ENCODE peak calls at places on chromosomes 12 and 14, in seven cellular contexts. One of them, this sample, is unnamed. For H3K4me1, the result is how much of the 10 kb centered on the place peaks cover.

GRCh38 chr14:50476134-50476533 is 56.2 kb downstream of the MAP4K5 start:
- DNase-seq in suprapubic skin: no peak
- DNase-seq in pancreas: no peak
- DNase-seq in Karpas-422: no peak
- DNase-seq in lower lobe of right lung: no peak
- DNase-seq in MM.1S: no peak
- DNase-seq in heart right ventricle: no peak
- DNase-seq in this sample: no peak

GRCh38 chr12:123767613-123768012 is 5.5 kb downstream of the DNAH10 start:
- DNase-seq in heart right ventricle: no peak
- DNase-seq in lower lobe of right lung: no peak
- DNase-seq in MM.1S: peak
- DNase-seq in Karpas-422: no peak
- DNase-seq in pancreas: no peak
- DNase-seq in suprapubic skin: no peak
- DNase-seq in this sample: no peak

GRCh38 chr14:48805315-48805714 is 780.9 kb downstream of the RPS29 start:
- DNase-seq in heart right ventricle: no peak
- DNase-seq in pancreas: no peak
- DNase-seq in suprapubic skin: no peak
- DNase-seq in Karpas-422: no peak
- DNase-seq in MM.1S: no peak
- DNase-seq in lower lobe of right lung: peak
- DNase-seq in this sample: no peak

GRCh38 chr14:94355191-94355794 is 32.2 kb upstream of the SERPINA6 start:
- DNase-seq in heart right ventricle: peak
- DNase-seq in MM.1S: no peak
- DNase-seq in Karpas-422: no peak
- DNase-seq in pancreas: no peak
- DNase-seq in lower lobe of right lung: peak
- DNase-seq in suprapubic skin: no peak
- DNase-seq in this sample: no peak

GRCh38 chr12:91778938-91779400 is 366.7 kb downstream of the BTG1 start:
- DNase-seq in suprapubic skin: no peak
- DNase-seq in pancreas: no peak
- DNase-seq in MM.1S: peak
- DNase-seq in Karpas-422: no peak
- DNase-seq in heart right ventricle: peak
- DNase-seq in lower lobe of right lung: no peak
- DNase-seq in this sample: peak

GRCh38 chr14:51094282-51094821 is 553 bp downstream of the TRIM9 start:
- DNase-seq in lower lobe of right lung: peak
- DNase-seq in MM.1S: no peak
- DNase-seq in suprapubic skin: peak
- DNase-seq in heart right ventricle: no peak
- DNase-seq in pancreas: no peak
- DNase-seq in Karpas-422: no peak
- DNase-seq in this sample: no peak

GRCh38 chr12:115261691-115262398 is 577.9 kb upstream of the TBX3 start:
- DNase-seq in heart right ventricle: no peak
- DNase-seq in suprapubic skin: no peak
- DNase-seq in pancreas: no peak
- DNase-seq in lower lobe of right lung: no peak
- DNase-seq in Karpas-422: no peak
- DNase-seq in MM.1S: no peak
- DNase-seq in this sample: no peak

GRCh38 chr12:13283867-13284266 is 87.3 kb downstream of the EMP1 start:
- DNase-seq in heart right ventricle: no peak
- DNase-seq in lower lobe of right lung: no peak
- DNase-seq in pancreas: no peak
- DNase-seq in MM.1S: peak
- DNase-seq in suprapubic skin: no peak
- DNase-seq in Karpas-422: no peak
- DNase-seq in this sample: no peak

GRCh38 chr12:124087251-124088141 is 114.5 kb downstream of the ZNF664 start:
- DNase-seq in Karpas-422: no peak
- DNase-seq in pancreas: no peak
- DNase-seq in MM.1S: no peak
- DNase-seq in heart right ventricle: no peak
- DNase-seq in suprapubic skin: no peak
- DNase-seq in lower lobe of right lung: no peak
- DNase-seq in this sample: no peak

GRCh38 chr14:22813145-22813544 is 2.1 kb downstream of the SLC7A7 start:
- DNase-seq in lower lobe of right lung: no peak
- DNase-seq in pancreas: no peak
- DNase-seq in MM.1S: no peak
- DNase-seq in suprapubic skin: no peak
- DNase-seq in heart right ventricle: no peak
- DNase-seq in Karpas-422: no peak
- DNase-seq in this sample: no peak

GRCh38 chr14:22807432-22808087 is 7.7 kb downstream of the SLC7A7 start:
- DNase-seq in pancreas: no peak
- DNase-seq in MM.1S: no peak
- DNase-seq in Karpas-422: no peak
- DNase-seq in suprapubic skin: no peak
- DNase-seq in heart right ventricle: no peak
- DNase-seq in lower lobe of right lung: no peak
- DNase-seq in this sample: no peak

GRCh38 chr14:22811752-22812151 is 3.5 kb downstream of the SLC7A7 start:
- DNase-seq in Karpas-422: no peak
- DNase-seq in heart right ventricle: no peak
- DNase-seq in suprapubic skin: no peak
- DNase-seq in lower lobe of right lung: no peak
- DNase-seq in MM.1S: peak
- DNase-seq in pancreas: no peak
- DNase-seq in this sample: no peak

GRCh38 chr14:22812744-22813143 is 2.5 kb downstream of the SLC7A7 start:
- DNase-seq in lower lobe of right lung: no peak
- DNase-seq in pancreas: no peak
- DNase-seq in heart right ventricle: no peak
- DNase-seq in Karpas-422: no peak
- DNase-seq in MM.1S: no peak
- DNase-seq in suprapubic skin: no peak
- DNase-seq in this sample: no peak

DNA sequence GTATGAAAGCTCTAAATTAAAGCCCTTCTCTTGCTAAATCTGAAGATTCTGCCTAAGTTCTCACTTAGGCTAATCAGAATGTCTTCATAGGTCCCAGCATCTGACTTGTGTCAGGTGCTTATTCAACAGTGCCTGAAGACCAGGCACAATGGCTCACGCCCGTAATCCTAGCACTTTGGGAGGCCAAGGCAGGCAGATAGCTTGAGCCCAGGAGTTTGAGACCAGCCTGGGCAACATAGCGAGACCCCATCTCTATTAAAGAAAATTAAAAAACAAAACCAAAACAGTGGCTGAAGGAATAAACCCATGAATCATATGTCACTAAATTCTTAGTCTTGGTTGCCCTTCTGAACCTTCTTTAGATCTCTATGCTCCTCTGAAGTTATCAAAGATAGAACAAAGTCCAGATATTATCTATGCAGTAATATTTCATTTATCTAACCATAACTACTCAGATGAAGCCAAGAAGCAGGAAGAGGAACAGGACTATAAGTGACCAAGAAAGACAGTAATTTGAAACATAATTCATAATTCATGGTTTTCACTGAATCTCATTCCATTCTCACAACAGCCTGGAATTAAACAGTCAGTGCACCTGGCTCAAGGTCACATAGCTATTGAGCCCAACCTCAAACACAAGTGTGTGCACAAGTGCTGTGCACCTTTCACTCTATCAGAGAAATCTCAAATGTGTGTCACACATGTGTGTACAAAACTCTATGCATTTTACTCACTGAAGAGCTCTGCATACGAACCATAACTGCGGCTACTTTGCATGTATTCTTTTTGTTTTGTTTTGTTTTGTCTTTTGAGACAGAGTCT is 6.6 kb downstream of the SLC7A7 start:
- DNase-seq in suprapubic skin: no peak
- DNase-seq in heart right ventricle: no peak
- DNase-seq in lower lobe of right lung: no peak
- DNase-seq in Karpas-422: no peak
- DNase-seq in MM.1S: no peak
- DNase-seq in pancreas: no peak
- DNase-seq in this sample: no peak
- H3K4me1 ChIP-seq in suprapubic skin: under half
- H3K4me1 ChIP-seq in heart right ventricle: under half
- H3K4me1 ChIP-seq in lower lobe of right lung: under half
- H3K4me1 ChIP-seq in Karpas-422: under half
- H3K4me1 ChIP-seq in MM.1S: under half
- H3K4me1 ChIP-seq in pancreas: under half
- H3K4me1 ChIP-seq in this sample: under half

GRCh38 chr12:2118481-2119255 is 65.9 kb downstream of the CACNA1C start:
- DNase-seq in suprapubic skin: no peak
- DNase-seq in pancreas: no peak
- DNase-seq in MM.1S: no peak
- DNase-seq in heart right ventricle: peak
- DNase-seq in lower lobe of right lung: no peak
- DNase-seq in Karpas-422: no peak
- DNase-seq in this sample: no peak
- H3K27ac ChIP-seq in suprapubic skin: no peak
- H3K27ac ChIP-seq in pancreas: no peak
- H3K27ac ChIP-seq in MM.1S: no peak
- H3K27ac ChIP-seq in heart right ventricle: peak
- H3K27ac ChIP-seq in lower lobe of right lung: peak
- H3K27ac ChIP-seq in Karpas-422: no peak
- H3K27ac ChIP-seq in this sample: no peak

GRCh38 chr12:1529228-1529861 is 65.0 kb downstream of the FBXL14 start:
- DNase-seq in lower lobe of right lung: no peak
- DNase-seq in heart right ventricle: no peak
- DNase-seq in MM.1S: no peak
- DNase-seq in Karpas-422: no peak
- DNase-seq in pancreas: no peak
- DNase-seq in suprapubic skin: no peak
- DNase-seq in this sample: no peak
- H3K4me1 ChIP-seq in lower lobe of right lung: under half
- H3K4me1 ChIP-seq in heart right ventricle: under half
- H3K4me1 ChIP-seq in MM.1S: under half
- H3K4me1 ChIP-seq in Karpas-422: under half
- H3K4me1 ChIP-seq in pancreas: under half
- H3K4me1 ChIP-seq in suprapubic skin: under half
- H3K4me1 ChIP-seq in this sample: under half

GRCh38 chr12:131775124-131775903 is 52.9 kb upstream of the MMP17 start:
- DNase-seq in suprapubic skin: no peak
- DNase-seq in MM.1S: no peak
- DNase-seq in heart right ventricle: no peak
- DNase-seq in Karpas-422: no peak
- DNase-seq in lower lobe of right lung: no peak
- DNase-seq in pancreas: no peak
- DNase-seq in this sample: no peak
- H3K27ac ChIP-seq in suprapubic skin: no peak
- H3K27ac ChIP-seq in MM.1S: no peak
- H3K27ac ChIP-seq in heart right ventricle: peak
- H3K27ac ChIP-seq in Karpas-422: no peak
- H3K27ac ChIP-seq in lower lobe of right lung: no peak
- H3K27ac ChIP-seq in pancreas: no peak
- H3K27ac ChIP-seq in this sample: no peak

GRCh38 chr14:61469771-61470170 is 148.4 kb downstream of the PRKCH start:
- DNase-seq in pancreas: no peak
- DNase-seq in Karpas-422: no peak
- DNase-seq in heart right ventricle: no peak
- DNase-seq in suprapubic skin: no peak
- DNase-seq in MM.1S: no peak
- DNase-seq in lower lobe of right lung: no peak
- DNase-seq in this sample: no peak
- H3K4me1 ChIP-seq in pancreas: under half
- H3K4me1 ChIP-seq in Karpas-422: under half
- H3K4me1 ChIP-seq in heart right ventricle: half or more
- H3K4me1 ChIP-seq in suprapubic skin: half or more
- H3K4me1 ChIP-seq in MM.1S: under half
- H3K4me1 ChIP-seq in lower lobe of right lung: half or more
- H3K4me1 ChIP-seq in this sample: half or more

DNA sequence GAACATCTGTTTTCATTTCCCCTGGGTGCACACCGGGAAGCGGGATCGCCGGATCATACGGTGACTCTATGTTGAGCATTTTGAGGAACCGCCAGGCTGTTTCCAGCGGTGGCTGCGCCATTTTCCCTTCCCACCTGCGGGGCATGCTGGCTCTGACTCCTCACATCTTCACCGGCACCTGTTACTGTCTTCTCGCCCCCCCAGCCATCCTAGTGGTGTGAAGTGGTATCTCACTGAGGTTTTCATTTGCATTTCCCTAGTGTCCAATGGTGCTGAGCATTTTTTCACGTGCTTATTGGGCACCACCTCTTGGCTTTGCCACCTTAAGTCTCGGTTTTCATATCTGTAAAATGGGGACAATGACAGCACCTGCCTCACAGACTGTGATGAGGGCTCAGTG is 44.1 kb upstream of the EML1 start:
- DNase-seq in Karpas-422: peak
- DNase-seq in heart right ventricle: no peak
- DNase-seq in MM.1S: no peak
- DNase-seq in lower lobe of right lung: peak
- DNase-seq in pancreas: no peak
- DNase-seq in suprapubic skin: no peak
- DNase-seq in this sample: no peak
- H3K27ac ChIP-seq in Karpas-422: no peak
- H3K27ac ChIP-seq in heart right ventricle: peak
- H3K27ac ChIP-seq in MM.1S: no peak
- H3K27ac ChIP-seq in lower lobe of right lung: no peak
- H3K27ac ChIP-seq in pancreas: no peak
- H3K27ac ChIP-seq in suprapubic skin: no peak
- H3K27ac ChIP-seq in this sample: no peak

DNA sequence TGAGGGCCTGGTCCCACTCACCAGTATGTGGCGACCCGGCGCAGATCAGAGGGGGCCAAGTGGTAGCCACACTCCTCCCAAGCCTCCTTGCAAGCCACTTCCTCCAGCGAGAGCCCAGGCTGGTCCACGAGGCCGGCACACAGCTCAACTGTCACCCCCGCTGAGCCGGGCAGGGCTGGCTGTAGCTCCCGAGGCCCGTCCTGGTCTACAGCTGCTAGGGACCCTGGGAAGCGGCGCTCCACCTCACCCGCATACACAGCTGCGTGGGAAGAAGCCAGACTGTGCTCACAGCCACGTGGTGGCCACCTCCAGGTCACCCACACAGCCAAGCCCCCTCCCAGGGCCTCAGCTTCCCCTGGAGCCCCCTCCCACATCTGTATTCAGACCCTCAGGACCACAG is 4.6 kb downstream of the NUDT14 start:
- DNase-seq in Karpas-422: no peak
- DNase-seq in lower lobe of right lung: no peak
- DNase-seq in suprapubic skin: no peak
- DNase-seq in heart right ventricle: no peak
- DNase-seq in MM.1S: no peak
- DNase-seq in pancreas: no peak
- DNase-seq in this sample: no peak
- H3K4me1 ChIP-seq in Karpas-422: under half
- H3K4me1 ChIP-seq in lower lobe of right lung: under half
- H3K4me1 ChIP-seq in suprapubic skin: under half
- H3K4me1 ChIP-seq in heart right ventricle: under half
- H3K4me1 ChIP-seq in MM.1S: under half
- H3K4me1 ChIP-seq in pancreas: under half
- H3K4me1 ChIP-seq in this sample: under half